ENCODE peak calls at places on chromosome 1, in nine cellular contexts. C, Y, N, M, Z, D, E, J and B are unnamed samples.

GRCh38 chr1:117674521-117675400 is 68.9 kb downstream of the TENT5C start:
- DNase-seq in D (no peak), J (no peak), Y (no peak), M (peak; percentile 72), Z (no peak), C (no peak), N (no peak), E (peak; percentile 45), B (no peak)

GRCh38 chr1:227915564-227916553 is 31.9 kb downstream of the WNT9A start:
- DNase-seq in N (no peak), Z (no peak), C (no peak), M (no peak), D (no peak), E (no peak), J (no peak), Y (no peak), B (no peak)

GRCh38 chr1:29906927-29907326 is 670.6 kb downstream of the PTPRU start:
- DNase-seq in D (no peak), J (no peak), Z (no peak), C (no peak), E (no peak), Y (no peak), M (no peak), N (no peak), B (no peak)

GRCh38 chr1:203278087-203278884 is 27.0 kb upstream of the BTG2 start:
- DNase-seq in J (peak; percentile 92), N (no peak), E (peak; percentile 74), Y (peak; percentile 60), M (peak; percentile 88), C (peak; percentile 83), D (peak; percentile 52), Z (peak; percentile 35), B (no peak)

GRCh38 chr1:1206376-1207253 is at the start of gene TNFRSF18:
- DNase-seq in D (no peak), M (no peak), C (no peak), E (no peak), Y (no peak), N (peak; percentile 51), Z (no peak), J (no peak), B (peak; percentile 56)

GRCh38 chr1:94734963-94735899 is 84.9 kb upstream of the SLC44A3 start:
- DNase-seq in Y (peak; percentile 88), J (no peak), N (no peak), D (no peak), C (no peak), E (peak; percentile 99), Z (no peak), M (peak; percentile 76), B (no peak)

GRCh38 chr1:2374260-2375155 is 16.8 kb downstream of the MORN1 start:
- DNase-seq in D (no peak), C (no peak), N (no peak), J (no peak), Z (no peak), M (no peak), E (no peak), Y (no peak), B (no peak)

GRCh38 chr1:109655624-109656519 is at the start of gene GSTM4:
- DNase-seq in J (peak; percentile 77), Z (no peak), D (peak; percentile 73), E (peak; percentile 61), C (peak; percentile 77), N (peak; percentile 69), M (peak; percentile 78), Y (peak; percentile 67), B (peak; percentile 86)

GRCh38 chr1:115807723-115808122 is 33.2 kb downstream of the NHLH2 start:
- DNase-seq in Y (peak; percentile 65), Z (peak; percentile 56), D (peak; percentile 3), E (peak; percentile 75), M (peak; percentile 87), J (no peak), C (no peak), N (peak; percentile 66), B (no peak)

GRCh38 chr1:28877132-28877781 is 37.1 kb upstream of the EPB41 start:
- DNase-seq in M (peak; percentile 77), J (peak; percentile 57), D (peak; percentile 74), Y (peak; percentile 55), N (peak; percentile 79), C (peak; percentile 65), E (peak; percentile 59), Z (peak; percentile 41), B (peak; percentile 57)

GRCh38 chr1:53626576-53626975 is 112.4 kb downstream of the GLIS1 start:
- DNase-seq in C (no peak), Y (no peak), M (no peak), J (no peak), Z (no peak), D (no peak), E (no peak), N (no peak), B (no peak)

GRCh38 chr1:71921197-71921596 is 361.1 kb downstream of the NEGR1 start:
- DNase-seq in D (no peak), J (no peak), N (no peak), C (no peak), Z (no peak), M (no peak), E (no peak), Y (no peak), B (no peak)

GRCh38 chr1:224644553-224645154 is 28.5 kb downstream of the CNIH3 start:
- DNase-seq in Z (peak; percentile 11), D (no peak), E (peak; percentile 53), C (peak; percentile 25), Y (peak; percentile 41), M (peak; percentile 65), J (no peak), N (peak; percentile 75), B (peak; percentile 18)

GRCh38 chr1:201021333-201022177 is 2.0 kb downstream of the KIF21B start:
- DNase-seq in M (no peak), Z (no peak), E (no peak), N (no peak), D (peak; percentile 61), C (no peak), J (no peak), Y (no peak), B (peak; percentile 68)

GRCh38 chr1:180912801-180913616 is at the start of gene KIAA1614:
- DNase-seq in Z (no peak), D (no peak), M (peak; percentile 38), E (peak; percentile 52), J (no peak), C (peak; percentile 32), Y (no peak), N (no peak), B (no peak)

GRCh38 chr1:5976726-5977493 is 15.3 kb downstream of the NPHP4 start:
- DNase-seq in Y (no peak), N (no peak), M (no peak), C (no peak), E (no peak), J (no peak), Z (no peak), D (no peak), B (no peak)

GRCh38 chr1:236895665-236896387 is 100.7 kb downstream of the MTR start:
- DNase-seq in J (no peak), N (no peak), D (no peak), Y (no peak), M (no peak), C (no peak), Z (no peak), E (no peak), B (no peak)

GRCh38 chr1:94713472-94714141 is 106.5 kb upstream of the SLC44A3 start:
- DNase-seq in C (peak; percentile 20), Z (peak; percentile 90), E (peak; percentile 98), Y (peak; percentile 91), N (no peak), D (no peak), M (peak; percentile 94), J (peak; percentile 13), B (peak; percentile 23)

GRCh38 chr1:67672260-67672803 is 12.7 kb upstream of the GADD45A start:
- DNase-seq in C (no peak), Y (no peak), J (no peak), N (no peak), M (no peak), Z (no peak), D (no peak), E (no peak), B (no peak)

GRCh38 chr1:160193832-160194736 is 3.7 kb downstream of the CASQ1 start:
- DNase-seq in Z (no peak), C (no peak), D (no peak), Y (no peak), M (no peak), N (no peak), J (no peak), E (no peak), B (no peak)

GRCh38 chr1:108817016-108817415 is 39.9 kb downstream of the AKNAD1 start:
- DNase-seq in E (peak; percentile 13), C (peak; percentile 13), D (no peak), M (peak; percentile 75), Y (peak; percentile 7), N (no peak), J (peak; percentile 9), Z (no peak), B (no peak)

GRCh38 chr1:1872329-1872994 is 18.4 kb downstream of the GNB1 start:
- DNase-seq in C (no peak), Y (no peak), E (no peak), Z (no peak), M (no peak), D (no peak), N (no peak), J (no peak), B (no peak)

GRCh38 chr1:94269921-94270320 is 32.5 kb upstream of the ARHGAP29 start:
- DNase-seq in M (no peak), J (no peak), N (no peak), D (no peak), E (no peak), Y (no peak), C (no peak), Z (no peak), B (no peak)

GRCh38 chr1:110262846-110263631 is 52.9 kb downstream of the KCNC4 start:
- DNase-seq in C (no peak), D (no peak), Z (no peak), J (no peak), Y (no peak), M (no peak), E (no peak), N (no peak), B (peak; percentile 22)

GRCh38 chr1:88529581-88529980 is 154.5 kb upstream of the PKN2 start:
- DNase-seq in Z (no peak), N (no peak), J (no peak), Y (no peak), D (no peak), M (no peak), E (no peak), C (no peak), B (no peak)

GRCh38 chr1:76993036-76993435 is 125.8 kb downstream of the ST6GALNAC5 start:
- DNase-seq in J (no peak), D (no peak), N (no peak), E (no peak), Y (no peak), M (no peak), C (no peak), Z (no peak), B (no peak)